ENCODE peak calls at places on chromosomes 11 and 22, in five cellular contexts. One of them, this sample, is unnamed.

GRCh38 chr11:782264-783174 is 5.2 kb upstream of the GATD1 start:
- DNase-seq in GM23248: no peak
- DNase-seq in IMR-90: no peak
- DNase-seq in K562: no peak
- DNase-seq in colonic mucosa: no peak
- DNase-seq in this sample: no peak

GRCh38 chr11:35791088-35791958 is 128.7 kb downstream of the TRIM44 start:
- DNase-seq in GM23248: no peak
- DNase-seq in IMR-90: peak; percentile 43
- DNase-seq in K562: no peak
- DNase-seq in colonic mucosa: no peak
- DNase-seq in this sample: peak; percentile 23

GRCh38 chr11:74783241-74783871 is 34.7 kb downstream of the RNF169 start:
- DNase-seq in GM23248: peak; percentile 79
- DNase-seq in IMR-90: peak; percentile 76
- DNase-seq in K562: no peak
- DNase-seq in colonic mucosa: no peak
- DNase-seq in this sample: peak; percentile 54

GRCh38 chr11:115896084-115896483 is 391.9 kb upstream of the CADM1 start:
- DNase-seq in GM23248: no peak
- DNase-seq in IMR-90: no peak
- DNase-seq in K562: no peak
- DNase-seq in colonic mucosa: no peak
- DNase-seq in this sample: no peak

GRCh38 chr11:87600938-87601337 is 563.2 kb downstream of the TMEM135 start:
- DNase-seq in GM23248: peak; percentile 1
- DNase-seq in IMR-90: no peak
- DNase-seq in K562: no peak
- DNase-seq in colonic mucosa: no peak
- DNase-seq in this sample: no peak

GRCh38 chr22:35341090-35341874 is 39.6 kb upstream of the HMOX1 start:
- DNase-seq in GM23248: no peak
- DNase-seq in IMR-90: no peak
- DNase-seq in K562: no peak
- DNase-seq in colonic mucosa: no peak
- DNase-seq in this sample: no peak

GRCh38 chr11:94731921-94732601 is 36.1 kb upstream of the AMOTL1 start:
- DNase-seq in GM23248: peak; percentile 95
- DNase-seq in IMR-90: peak; percentile 91
- DNase-seq in K562: peak; percentile 33
- DNase-seq in colonic mucosa: no peak
- DNase-seq in this sample: peak; percentile 78

GRCh38 chr22:46159777-46160176 is 9.5 kb downstream of the PPARA start:
- DNase-seq in GM23248: no peak
- DNase-seq in IMR-90: no peak
- DNase-seq in K562: no peak
- DNase-seq in colonic mucosa: no peak
- DNase-seq in this sample: no peak

GRCh38 chr11:4455439-4455838 is 6.3 kb downstream of the OR52K2 start:
- DNase-seq in GM23248: no peak
- DNase-seq in IMR-90: no peak
- DNase-seq in K562: no peak
- DNase-seq in colonic mucosa: no peak
- DNase-seq in this sample: no peak

GRCh38 chr22:40853330-40853729 is 3.1 kb downstream of the ST13 start:
- DNase-seq in GM23248: peak; percentile 11
- DNase-seq in IMR-90: no peak
- DNase-seq in K562: no peak
- DNase-seq in colonic mucosa: no peak
- DNase-seq in this sample: peak; percentile 15

GRCh38 chr11:74380746-74381439 is 17.3 kb downstream of the PGM2L1 start:
- DNase-seq in GM23248: no peak
- DNase-seq in IMR-90: no peak
- DNase-seq in K562: no peak
- DNase-seq in colonic mucosa: peak; percentile 82
- DNase-seq in this sample: no peak

GRCh38 chr11:17634776-17635550 is 84.4 kb upstream of the MYOD1 start:
- DNase-seq in GM23248: no peak
- DNase-seq in IMR-90: no peak
- DNase-seq in K562: peak; percentile 7
- DNase-seq in colonic mucosa: no peak
- DNase-seq in this sample: no peak

GRCh38 chr11:11931461-11932055 is 76.9 kb downstream of the DKK3 start:
- DNase-seq in GM23248: peak; percentile 87
- DNase-seq in IMR-90: peak; percentile 74
- DNase-seq in K562: peak; percentile 26
- DNase-seq in colonic mucosa: no peak
- DNase-seq in this sample: peak; percentile 91

GRCh38 chr11:130216591-130217132 is 57.1 kb downstream of the ST14 start:
- DNase-seq in GM23248: no peak
- DNase-seq in IMR-90: no peak
- DNase-seq in K562: no peak
- DNase-seq in colonic mucosa: no peak
- DNase-seq in this sample: no peak

GRCh38 chr11:35047179-35047578 is 91.8 kb upstream of the CD44 start:
- DNase-seq in GM23248: no peak
- DNase-seq in IMR-90: no peak
- DNase-seq in K562: no peak
- DNase-seq in colonic mucosa: no peak
- DNase-seq in this sample: no peak

GRCh38 chr22:46055176-46055850 is 78.4 kb upstream of the WNT7B start:
- DNase-seq in GM23248: peak; percentile 72
- DNase-seq in IMR-90: no peak
- DNase-seq in K562: no peak
- DNase-seq in colonic mucosa: peak; percentile 78
- DNase-seq in this sample: peak; percentile 34

GRCh38 chr11:47355283-47356128 is 3.0 kb upstream of the MYBPC3 start:
- DNase-seq in GM23248: peak; percentile 97
- DNase-seq in IMR-90: peak; percentile 88
- DNase-seq in K562: peak; percentile 78
- DNase-seq in colonic mucosa: peak; percentile 99
- DNase-seq in this sample: peak; percentile 97

GRCh38 chr11:27934830-27935145 is 173.2 kb downstream of the KIF18A start:
- DNase-seq in GM23248: peak; percentile 96
- DNase-seq in IMR-90: peak; percentile 98
- DNase-seq in K562: no peak
- DNase-seq in colonic mucosa: no peak
- DNase-seq in this sample: peak; percentile 91

GRCh38 chr11:47183969-47184368 is 2.3 kb downstream of the PACSIN3 start:
- DNase-seq in GM23248: no peak
- DNase-seq in IMR-90: no peak
- DNase-seq in K562: no peak
- DNase-seq in colonic mucosa: no peak
- DNase-seq in this sample: no peak

GRCh38 chr11:58286249-58286648 is 18.2 kb upstream of the OR10W1 start:
- DNase-seq in GM23248: peak; percentile 77
- DNase-seq in IMR-90: peak; percentile 60
- DNase-seq in K562: peak; percentile 7
- DNase-seq in colonic mucosa: peak; percentile 29
- DNase-seq in this sample: peak; percentile 29

GRCh38 chr11:30735946-30736345 is 149.8 kb upstream of the MPPED2 start:
- DNase-seq in GM23248: no peak
- DNase-seq in IMR-90: no peak
- DNase-seq in K562: no peak
- DNase-seq in colonic mucosa: no peak
- DNase-seq in this sample: no peak

GRCh38 chr11:1827931-1828330 is 6.9 kb upstream of the SYT8 start:
- DNase-seq in GM23248: no peak
- DNase-seq in IMR-90: no peak
- DNase-seq in K562: no peak
- DNase-seq in colonic mucosa: no peak
- DNase-seq in this sample: no peak

GRCh38 chr22:22123118-22123959 is 121.2 kb upstream of the VPREB1 start:
- DNase-seq in GM23248: no peak
- DNase-seq in IMR-90: no peak
- DNase-seq in K562: no peak
- DNase-seq in colonic mucosa: no peak
- DNase-seq in this sample: no peak

DNA sequence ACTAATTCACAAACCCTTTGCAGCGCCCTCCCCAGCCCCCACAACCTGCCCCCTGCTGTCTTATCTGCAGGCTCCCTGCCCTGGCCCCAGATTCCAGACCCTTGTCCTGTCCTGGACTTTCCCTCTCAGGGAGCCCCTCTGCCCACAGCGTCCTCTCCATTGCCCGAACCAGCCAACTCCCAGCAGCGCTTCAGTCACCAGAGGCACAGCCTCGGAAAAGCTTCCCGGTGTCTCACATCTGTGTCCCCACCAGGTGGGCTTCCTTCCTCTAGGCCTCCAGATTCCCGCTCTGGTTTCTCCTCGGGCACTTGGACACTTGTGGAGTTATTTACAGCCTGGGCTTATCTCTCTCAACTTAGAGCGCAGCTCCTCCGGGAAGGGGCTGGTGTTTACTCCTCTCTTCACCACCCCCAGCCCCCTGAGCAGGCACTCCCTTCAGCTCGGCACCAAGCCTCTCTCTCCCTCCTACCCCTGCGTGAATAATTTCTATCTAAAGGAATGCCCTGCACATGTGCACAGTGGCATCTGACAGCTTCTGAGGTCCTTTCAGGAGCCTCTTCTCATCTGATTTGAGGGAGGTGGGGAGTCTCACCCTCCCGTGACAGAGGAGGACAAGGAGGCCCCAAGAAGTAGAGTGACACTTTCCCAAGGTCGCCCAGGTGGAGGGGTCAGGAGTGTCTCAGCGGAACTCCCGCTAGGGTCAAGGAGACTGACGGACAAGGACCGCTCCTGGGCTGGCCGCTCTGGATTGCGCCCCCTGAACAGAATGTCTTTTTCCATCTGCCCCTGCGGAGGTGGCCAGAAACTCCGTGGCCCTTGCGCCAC is 838 bp downstream of the WNT11 start:
- DNase-seq in GM23248: no peak
- DNase-seq in IMR-90: no peak
- DNase-seq in K562: no peak
- DNase-seq in colonic mucosa: no peak
- DNase-seq in this sample: peak; percentile 5
- H3K4me3 ChIP-seq in GM23248: no peak overlapping the region
- H3K4me3 ChIP-seq in IMR-90: no peak overlapping the region
- H3K4me3 ChIP-seq in K562: no peak overlapping the region
- H3K4me3 ChIP-seq in colonic mucosa: peak overlapping the region; percentile 71
- H3K4me3 ChIP-seq in this sample: peak overlapping the region; percentile 82

GRCh38 chr22:39520874-39521857 is 804 bp downstream of the ATF4 start:
- DNase-seq in GM23248: peak; percentile 92
- DNase-seq in IMR-90: peak; percentile 73
- DNase-seq in K562: peak; percentile 73
- DNase-seq in colonic mucosa: peak; percentile 84
- DNase-seq in this sample: peak; percentile 86
- H3K4me1 ChIP-seq in GM23248: peaks cover 20% of the 10 kb centered on the region
- H3K4me1 ChIP-seq in IMR-90: peaks cover 4% of the 10 kb centered on the region
- H3K4me1 ChIP-seq in K562: peaks cover 33% of the 10 kb centered on the region
- H3K4me1 ChIP-seq in colonic mucosa: peaks cover 9% of the 10 kb centered on the region
- H3K4me1 ChIP-seq in this sample: peaks cover 37% of the 10 kb centered on the region

GRCh38 chr11:13667245-13667644 is 1.2 kb upstream of the FAR1 start:
- DNase-seq in GM23248: peak; percentile 75
- DNase-seq in IMR-90: peak; percentile 3
- DNase-seq in K562: no peak
- DNase-seq in colonic mucosa: no peak
- DNase-seq in this sample: no peak
- H3K9ac ChIP-seq in GM23248: peak overlapping the region; percentile 83
- H3K9ac ChIP-seq in IMR-90: no peak overlapping the region
- H3K9ac ChIP-seq in K562: no peak overlapping the region
- H3K9ac ChIP-seq in colonic mucosa: peak overlapping the region; percentile 8
- H3K9ac ChIP-seq in this sample: peak overlapping the region; percentile 81

GRCh38 chr11:67600324-67601029 is 6.3 kb upstream of the NDUFV1 start:
- DNase-seq in GM23248: no peak
- DNase-seq in IMR-90: no peak
- DNase-seq in K562: no peak
- DNase-seq in colonic mucosa: no peak
- DNase-seq in this sample: no peak
- H3K4me3 ChIP-seq in GM23248: no peak overlapping the region
- H3K4me3 ChIP-seq in IMR-90: no peak overlapping the region
- H3K4me3 ChIP-seq in K562: no peak overlapping the region
- H3K4me3 ChIP-seq in colonic mucosa: no peak overlapping the region
- H3K4me3 ChIP-seq in this sample: no peak overlapping the region

GRCh38 chr11:123184531-123184930 is 10.5 kb downstream of the CLMP start:
- DNase-seq in GM23248: peak; percentile 45
- DNase-seq in IMR-90: no peak
- DNase-seq in K562: no peak
- DNase-seq in colonic mucosa: no peak
- DNase-seq in this sample: no peak
- H3K4me1 ChIP-seq in GM23248: peaks cover 98% of the 10 kb centered on the region
- H3K4me1 ChIP-seq in IMR-90: peaks cover 51% of the 10 kb centered on the region
- H3K4me1 ChIP-seq in K562: no peaks in the 10 kb centered on the region
- H3K4me1 ChIP-seq in colonic mucosa: no peaks in the 10 kb centered on the region
- H3K4me1 ChIP-seq in this sample: peaks cover 94% of the 10 kb centered on the region

DNA sequence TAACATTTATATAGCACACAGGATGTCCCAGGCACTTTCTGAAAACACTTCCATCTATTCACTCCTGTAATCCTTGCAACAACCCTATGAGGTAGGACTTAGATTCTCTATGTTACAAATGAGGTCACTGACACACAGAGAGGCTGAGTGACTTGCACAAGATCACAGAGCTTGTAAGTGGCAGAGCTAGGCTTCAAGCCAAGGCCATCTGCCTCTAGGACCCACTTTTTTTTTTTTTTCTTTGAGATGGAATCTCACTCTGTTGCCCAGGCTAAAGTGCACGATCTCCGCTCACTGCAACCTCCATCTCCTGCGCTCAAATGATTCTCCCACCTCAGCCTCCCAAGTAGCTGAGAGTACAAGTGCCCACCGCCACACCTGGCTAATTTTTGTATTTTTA is 18.4 kb upstream of the MYH9 start:
- DNase-seq in GM23248: peak; percentile 23
- DNase-seq in IMR-90: no peak
- DNase-seq in K562: no peak
- DNase-seq in colonic mucosa: no peak
- DNase-seq in this sample: no peak
- H3K9ac ChIP-seq in GM23248: no peak overlapping the region
- H3K9ac ChIP-seq in IMR-90: no peak overlapping the region
- H3K9ac ChIP-seq in K562: no peak overlapping the region
- H3K9ac ChIP-seq in colonic mucosa: no peak overlapping the region
- H3K9ac ChIP-seq in this sample: peak overlapping the region; percentile 6

GRCh38 chr11:72812604-72812967 is 1.6 kb upstream of the ATG16L2 start:
- DNase-seq in GM23248: no peak
- DNase-seq in IMR-90: no peak
- DNase-seq in K562: no peak
- DNase-seq in colonic mucosa: no peak
- DNase-seq in this sample: no peak
- H3K4me3 ChIP-seq in GM23248: peak overlapping the region; percentile 86
- H3K4me3 ChIP-seq in IMR-90: peak overlapping the region; percentile 89
- H3K4me3 ChIP-seq in K562: no peak overlapping the region
- H3K4me3 ChIP-seq in colonic mucosa: peak overlapping the region; percentile 82
- H3K4me3 ChIP-seq in this sample: peak overlapping the region; percentile 92

DNA sequence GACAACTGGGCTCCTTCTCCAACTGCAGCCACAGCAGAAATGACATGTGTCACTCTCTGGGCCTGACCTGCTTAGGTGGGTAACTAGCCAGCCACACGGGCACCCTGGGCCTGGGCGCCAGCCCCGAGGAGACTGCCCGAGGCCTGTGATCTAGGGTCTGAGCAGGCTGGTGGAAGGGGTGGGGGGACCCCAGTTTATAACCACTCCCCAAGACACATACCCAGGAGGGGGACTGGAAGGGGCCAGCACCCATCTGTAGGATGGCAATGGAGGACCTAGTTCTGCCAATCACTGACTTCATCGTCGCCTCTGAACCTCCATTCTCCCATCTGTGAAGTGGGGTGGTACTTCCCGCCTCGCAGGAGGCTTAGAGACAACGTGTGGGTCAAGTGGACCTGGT is 16.1 kb downstream of the CD5 start:
- DNase-seq in GM23248: no peak
- DNase-seq in IMR-90: no peak
- DNase-seq in K562: no peak
- DNase-seq in colonic mucosa: no peak
- DNase-seq in this sample: no peak
- H3K4me1 ChIP-seq in GM23248: no peaks in the 10 kb centered on the region
- H3K4me1 ChIP-seq in IMR-90: no peaks in the 10 kb centered on the region
- H3K4me1 ChIP-seq in K562: peaks cover 9% of the 10 kb centered on the region
- H3K4me1 ChIP-seq in colonic mucosa: no peaks in the 10 kb centered on the region
- H3K4me1 ChIP-seq in this sample: no peaks in the 10 kb centered on the region

GRCh38 chr11:114172871-114173444 is 113.4 kb downstream of the ZBTB16 start:
- DNase-seq in GM23248: no peak
- DNase-seq in IMR-90: no peak
- DNase-seq in K562: no peak
- DNase-seq in colonic mucosa: no peak
- DNase-seq in this sample: no peak
- H3K9ac ChIP-seq in GM23248: no peak overlapping the region
- H3K9ac ChIP-seq in IMR-90: no peak overlapping the region
- H3K9ac ChIP-seq in K562: no peak overlapping the region
- H3K9ac ChIP-seq in colonic mucosa: no peak overlapping the region
- H3K9ac ChIP-seq in this sample: peak overlapping the region; percentile 95

This sample was measured in adipocyte.